ENCODE peak calls at places on chromosomes 7 and 10, in nine cellular contexts. L, Y, I, B, S, G, D, X and M are unnamed samples.

GRCh38 chr10:121080324-121080807 is 229.2 kb downstream of the WDR11 start:
- DNase-seq in L (no peak), Y (no peak), I (peak), B (no peak), S (no peak), G (no peak), D (no peak), X (no peak), M (peak)

GRCh38 chr7:24825931-24826661 is 68.8 kb upstream of the GSDME start:
- DNase-seq in L (no peak), Y (peak), I (no peak), B (no peak), S (no peak), G (no peak), D (no peak), X (no peak), M (no peak)

GRCh38 chr7:66205736-66206080 is 574 bp downstream of the TPST1 start:
- DNase-seq in L (no peak), Y (no peak), I (no peak), B (no peak), S (no peak), G (no peak), D (peak), X (no peak), M (peak)

GRCh38 chr7:128017460-128017859 is 13.8 kb downstream of the LRRC4 start:
- DNase-seq in L (no peak), Y (peak), I (no peak), B (no peak), S (no peak), G (no peak), D (no peak), X (no peak), M (no peak)

GRCh38 chr10:7195118-7195517 is 215.7 kb downstream of the SFMBT2 start:
- DNase-seq in L (no peak), Y (no peak), I (no peak), B (no peak), S (no peak), G (no peak), D (no peak), X (no peak), M (no peak)

GRCh38 chr10:133277277-133277992 is 767 bp upstream of the ADAM8 start:
- DNase-seq in L (no peak), Y (no peak), I (peak), B (no peak), S (no peak), G (peak), D (no peak), X (no peak), M (no peak)

GRCh38 chr10:74763934-74764591 is 62.3 kb upstream of the KAT6B start:
- DNase-seq in L (no peak), Y (no peak), I (no peak), B (no peak), S (no peak), G (no peak), D (no peak), X (no peak), M (no peak)

GRCh38 chr7:107744345-107744750 is 406 bp downstream of the CBLL1 start:
- DNase-seq in L (no peak), Y (no peak), I (no peak), B (no peak), S (no peak), G (no peak), D (no peak), X (no peak), M (no peak)

GRCh38 chr10:11407939-11408338 is 203.5 kb downstream of the USP6NL start:
- DNase-seq in L (peak), Y (no peak), I (no peak), B (no peak), S (no peak), G (no peak), D (no peak), X (no peak), M (no peak)

GRCh38 chr7:2254429-2255144 is 12.6 kb downstream of the NUDT1 start:
- DNase-seq in L (no peak), Y (no peak), I (no peak), B (no peak), S (no peak), G (no peak), D (no peak), X (no peak), M (no peak)
- TF ChIP-seq POLR2A in L (no peak), Y (no peak), I (no peak), B (no peak), S (no peak), G (no peak), D (no peak), X (no peak), M (no peak)

DNA sequence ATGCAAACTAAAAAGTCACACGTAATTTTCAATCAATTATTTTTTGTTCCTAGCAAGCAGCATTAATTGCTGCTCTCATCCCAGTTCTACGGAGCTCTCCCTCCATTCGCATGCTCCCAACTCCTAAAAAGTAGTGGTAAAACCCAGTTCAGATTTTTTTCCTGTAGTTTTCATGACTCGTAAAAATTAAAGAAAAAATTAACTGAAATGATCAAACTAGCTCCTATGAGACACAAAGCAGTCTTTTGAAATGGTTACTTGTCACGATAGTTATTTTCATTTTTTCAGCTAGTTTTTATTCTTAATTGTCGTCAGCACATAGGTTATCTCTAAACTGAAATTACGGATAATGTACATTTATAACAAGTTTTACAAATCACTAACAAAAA is 1.8 kb downstream of the HNRNPA2B1 start:
- DNase-seq in L (no peak), Y (no peak), I (no peak), B (no peak), S (no peak), G (no peak), D (no peak), X (no peak), M (no peak)
- H3K4me3 ChIP-seq in L (peak), Y (peak), I (peak), B (peak), S (peak), G (peak), D (peak), X (peak), M (peak)

DNA sequence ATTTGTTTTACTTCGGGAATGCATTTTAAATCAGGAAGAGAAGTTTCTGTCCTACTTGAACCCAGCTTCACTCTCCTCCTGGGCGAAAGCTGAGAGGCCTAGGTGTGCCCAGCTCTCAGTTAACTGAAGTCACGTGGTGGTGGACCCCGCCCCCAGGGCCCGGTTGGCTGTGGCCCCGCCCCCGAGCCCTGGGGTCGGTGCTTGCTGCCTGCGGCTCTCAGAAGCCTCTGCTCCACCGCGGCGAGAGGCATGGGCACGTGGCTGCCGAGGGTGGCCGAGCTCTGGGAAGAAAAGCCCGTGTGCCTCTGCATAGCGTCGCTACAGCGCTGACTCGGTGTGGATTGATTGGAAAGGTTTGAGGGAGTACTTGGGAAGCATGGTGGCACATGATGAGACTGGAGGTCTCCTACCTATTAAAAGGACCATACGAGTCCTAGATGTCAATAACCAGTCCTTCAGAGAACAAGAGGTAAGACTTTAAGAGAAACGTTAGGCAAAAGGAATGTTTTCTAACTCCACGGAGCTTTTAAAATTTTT is 34.1 kb downstream of the NET1 start:
- DNase-seq in L (peak), Y (peak), I (peak), B (peak), S (peak), G (peak), D (peak), X (peak), M (peak)
- TF ChIP-seq POLR2A in L (peak), Y (no peak), I (peak), B (peak), S (peak), G (no peak), D (peak), X (no peak), M (peak)

GRCh38 chr7:121442845-121443244 is 46.7 kb upstream of the FAM3C start:
- DNase-seq in L (no peak), Y (no peak), I (no peak), B (no peak), S (no peak), G (no peak), D (no peak), X (no peak), M (no peak)

GRCh38 chr7:121437470-121437869 is 41.4 kb upstream of the FAM3C start:
- DNase-seq in L (no peak), Y (no peak), I (no peak), B (no peak), S (no peak), G (no peak), D (no peak), X (no peak), M (no peak)

GRCh38 chr7:121436688-121437087 is 40.6 kb upstream of the FAM3C start:
- DNase-seq in L (no peak), Y (no peak), I (no peak), B (no peak), S (no peak), G (no peak), D (no peak), X (no peak), M (no peak)

GRCh38 chr7:121436136-121436535 is 40.0 kb upstream of the FAM3C start:
- DNase-seq in L (no peak), Y (no peak), I (no peak), B (no peak), S (no peak), G (no peak), D (no peak), X (no peak), M (no peak)

DNA sequence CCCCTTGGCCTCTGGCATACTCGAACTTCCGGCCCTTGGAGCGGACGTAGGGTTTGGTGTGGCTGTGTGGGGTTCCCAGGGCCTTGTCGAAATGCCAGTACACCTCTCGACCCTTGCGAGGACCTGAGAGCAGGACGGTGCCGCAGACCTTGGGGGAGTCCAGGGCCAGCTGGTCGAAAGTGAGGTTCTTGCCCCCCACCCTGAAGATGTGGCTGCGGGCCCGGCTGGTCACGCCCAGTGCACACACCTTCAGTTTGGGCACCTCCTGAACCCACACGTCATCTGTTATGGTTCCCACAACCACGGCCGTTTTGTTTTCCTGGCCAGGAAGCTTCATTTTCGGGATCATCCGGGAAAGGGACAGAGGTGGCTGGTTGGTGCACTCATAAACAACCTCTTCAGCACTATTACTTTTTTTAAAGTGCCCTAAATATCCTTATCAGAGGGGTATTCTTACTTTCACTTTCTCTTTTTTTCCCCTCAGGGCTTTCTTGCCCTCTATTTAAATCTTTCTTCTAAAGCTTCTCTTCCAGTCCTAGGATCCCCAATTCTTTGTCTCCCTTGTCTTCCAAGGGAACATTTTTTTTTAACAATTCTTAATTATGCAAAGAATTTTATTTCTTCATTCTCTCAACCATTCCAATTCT is 44.9 kb upstream of the FAM3C start:
- DNase-seq in L (peak), Y (no peak), I (no peak), B (no peak), S (no peak), G (peak), D (no peak), X (no peak), M (no peak)
- H3K4me3 ChIP-seq in L (peak), Y (no peak), I (no peak), B (no peak), S (no peak), G (no peak), D (no peak), X (no peak), M (no peak)

GRCh38 chr10:110007171-110007700 is 548 bp upstream of the ADD3 start:
- DNase-seq in L (no peak), Y (no peak), I (no peak), B (no peak), S (no peak), G (no peak), D (no peak), X (peak), M (no peak)
- TF ChIP-seq POLR2A in L (no peak), Y (no peak), I (peak), B (no peak), S (peak), G (no peak), D (peak), X (no peak), M (peak)

GRCh38 chr7:2478800-2479199 is 2.6 kb upstream of the GRIFIN start:
- DNase-seq in L (no peak), Y (peak), I (no peak), B (peak), S (no peak), G (no peak), D (no peak), X (no peak), M (no peak)

GRCh38 chr7:2479276-2480070 is 3.3 kb upstream of the GRIFIN start:
- DNase-seq in L (no peak), Y (no peak), I (no peak), B (no peak), S (no peak), G (no peak), D (no peak), X (no peak), M (no peak)

GRCh38 chr7:2477447-2478386 is 1.5 kb upstream of the GRIFIN start:
- DNase-seq in L (peak), Y (peak), I (peak), B (peak), S (no peak), G (peak), D (peak), X (peak), M (peak)

GRCh38 chr7:2476776-2477446 is 713 bp upstream of the GRIFIN start:
- DNase-seq in L (no peak), Y (no peak), I (peak), B (no peak), S (no peak), G (no peak), D (no peak), X (no peak), M (no peak)

GRCh38 chr7:2478387-2478760 is 2.2 kb upstream of the GRIFIN start:
- DNase-seq in L (no peak), Y (peak), I (peak), B (peak), S (peak), G (no peak), D (peak), X (no peak), M (peak)
- H3K4me3 ChIP-seq in L (no peak), Y (no peak), I (no peak), B (no peak), S (no peak), G (no peak), D (no peak), X (no peak), M (no peak)

GRCh38 chr10:100997364-100998182 is 2.0 kb upstream of the LZTS2 start:
- DNase-seq in L (peak), Y (peak), I (peak), B (peak), S (no peak), G (peak), D (peak), X (peak), M (peak)
- TF ChIP-seq POLR2A in L (peak), Y (no peak), I (peak), B (peak), S (no peak), G (no peak), D (peak), X (no peak), M (no peak)

DNA sequence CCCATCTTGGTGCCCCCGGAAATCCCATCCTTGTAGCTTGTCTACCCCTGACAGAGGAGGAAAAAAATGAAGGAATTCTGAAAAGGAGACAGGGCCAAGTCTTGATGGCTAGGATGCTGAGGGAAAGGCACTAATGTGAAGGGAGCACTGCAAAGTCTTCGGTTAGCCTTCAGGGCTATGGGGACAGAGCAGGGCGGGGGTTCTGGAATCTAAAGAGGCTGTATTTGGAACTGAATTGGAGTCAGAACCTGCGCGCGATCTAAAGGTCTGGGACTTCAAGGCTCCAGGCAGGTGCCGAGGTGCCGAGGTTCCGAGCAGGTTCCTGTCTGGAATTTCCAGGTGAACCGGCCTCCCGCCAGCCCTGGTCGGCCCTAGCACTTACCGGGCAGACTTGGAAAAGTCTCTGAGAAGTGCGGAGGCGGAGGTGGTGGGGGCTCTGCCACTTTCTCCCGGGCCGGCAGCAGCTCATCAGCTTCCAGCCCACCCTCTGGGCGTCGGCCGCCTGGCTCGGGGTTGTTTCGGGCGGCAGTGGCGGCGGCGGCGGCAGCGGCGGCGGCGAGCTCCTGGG is 781 bp downstream of the GBX1 start:
- DNase-seq in L (no peak), Y (no peak), I (no peak), B (no peak), S (no peak), G (no peak), D (no peak), X (no peak), M (no peak)
- H3K4me3 ChIP-seq in L (no peak), Y (peak), I (no peak), B (peak), S (peak), G (peak), D (peak), X (peak), M (peak)